ENCODE peak calls at places on chromosomes 12 and 14, in eight cellular contexts. M, T, H, E, N, U, F and O are unnamed samples.

GRCh38 chr12:45433441-45433868 is 217.6 kb downstream of the ANO6 start:
- DNase-seq in M (no peak), T (no peak), H (no peak), E (no peak), N (no peak), U (no peak), F (no peak), O (no peak)

GRCh38 chr12:108511633-108512540 is 3.2 kb upstream of the FICD start:
- DNase-seq in M (peak; percentile 84), T (peak; percentile 62), H (peak; percentile 69), E (peak; percentile 61), N (peak; percentile 66), U (peak; percentile 49), F (peak; percentile 69), O (peak; percentile 63)

GRCh38 chr12:25263594-25263993 is 12.9 kb upstream of the KRAS start:
- DNase-seq in M (no peak), T (no peak), H (no peak), E (no peak), N (no peak), U (no peak), F (no peak), O (no peak)

GRCh38 chr12:32031109-32031508 is 71.9 kb downstream of the RESF1 start:
- DNase-seq in M (no peak), T (no peak), H (no peak), E (no peak), N (peak; percentile 98), U (no peak), F (no peak), O (no peak)

GRCh38 chr12:54337854-54338650 is 13.1 kb downstream of the COPZ1 start:
- DNase-seq in M (no peak), T (no peak), H (no peak), E (no peak), N (no peak), U (no peak), F (no peak), O (no peak)

GRCh38 chr12:5912437-5913334 is 32.4 kb downstream of the ANO2 start:
- DNase-seq in M (no peak), T (no peak), H (no peak), E (no peak), N (no peak), U (no peak), F (no peak), O (no peak)

GRCh38 chr12:3564411-3564810 is 73.4 kb downstream of the PRMT8 start:
- DNase-seq in M (no peak), T (no peak), H (no peak), E (no peak), N (no peak), U (no peak), F (no peak), O (no peak)

GRCh38 chr12:24778486-24779304 is 170.2 kb downstream of the BCAT1 start:
- DNase-seq in M (no peak), T (no peak), H (no peak), E (no peak), N (peak; percentile 39), U (peak; percentile 17), F (peak; percentile 29), O (peak; percentile 76)

GRCh38 chr14:56331815-56332214 is 213.6 kb downstream of the PELI2 start:
- DNase-seq in M (no peak), T (no peak), H (no peak), E (no peak), N (no peak), U (no peak), F (no peak), O (no peak)

GRCh38 chr12:49515266-49515665 is 23.6 kb upstream of the KCNH3 start:
- DNase-seq in M (no peak), T (no peak), H (no peak), E (no peak), N (peak; percentile 83), U (peak; percentile 75), F (no peak), O (peak; percentile 58)

GRCh38 chr14:34224221-34224620 is 237.8 kb downstream of the SPTSSA start:
- DNase-seq in M (no peak), T (no peak), H (no peak), E (no peak), N (no peak), U (no peak), F (no peak), O (no peak)

GRCh38 chr14:95188372-95188771 is 31.0 kb upstream of the DICER1 start:
- DNase-seq in M (no peak), T (no peak), H (no peak), E (no peak), N (no peak), U (no peak), F (no peak), O (no peak)